ENCODE peak calls at places on chromosomes 13 and 19, in seven cellular contexts. K is AG10803, W is GM06990, Z is upper lobe of left lung, G is bronchial epithelial cell, E is A549, M is neural crest cell. B is an unnamed sample.

GRCh38 chr13:41052441-41052840 is 8.9 kb upstream of the WBP4 start:
- DNase-seq in M (no peak), E (no peak), Z (no peak), W (no peak), K (no peak), G (no peak), B (no peak)

GRCh38 chr19:56917998-56918397 is 77.5 kb upstream of the PEG3 start:
- DNase-seq in G (no peak), K (no peak), M (no peak), E (no peak), W (no peak), Z (no peak), B (no peak)

GRCh38 chr13:94778585-94778984 is 66.2 kb upstream of the SOX21 start:
- DNase-seq in W (no peak), G (no peak), Z (no peak), K (no peak), E (no peak), M (no peak), B (no peak)

GRCh38 chr13:49530452-49530851 is 34.7 kb downstream of the PHF11 start:
- DNase-seq in W (peak), E (no peak), G (no peak), Z (peak), M (no peak), K (no peak), B (no peak)

GRCh38 chr13:27673911-27674310 is 52.2 kb downstream of the POLR1D start:
- DNase-seq in E (no peak), K (no peak), W (no peak), M (no peak), G (no peak), Z (no peak), B (no peak)

GRCh38 chr19:5793188-5793587 is 2.2 kb upstream of the DUS3L start:
- DNase-seq in G (no peak), Z (no peak), W (no peak), E (no peak), K (no peak), M (no peak), B (no peak)

GRCh38 chr19:41373993-41374392 is 2.3 kb upstream of the TMEM91 start:
- DNase-seq in E (no peak), G (peak), M (no peak), Z (peak), W (no peak), K (peak), B (peak)

GRCh38 chr13:50125306-50125555 is 110.0 kb downstream of the KCNRG start:
- DNase-seq in K (no peak), Z (no peak), M (no peak), G (no peak), W (peak), E (peak), B (peak)

GRCh38 chr19:29855771-29856510 is 44.1 kb downstream of the CCNE1 start:
- DNase-seq in E (no peak), K (no peak), W (no peak), Z (no peak), G (no peak), M (no peak), B (no peak)

GRCh38 chr19:452829-453228 is 8.0 kb downstream of the SHC2 start:
- DNase-seq in K (no peak), M (no peak), E (no peak), Z (no peak), G (no peak), W (no peak), B (no peak)

GRCh38 chr19:44050740-44051653 is 839 bp upstream of the ZNF223 start:
- DNase-seq in W (no peak), E (no peak), G (peak), K (peak), Z (peak), M (no peak), B (no peak)

GRCh38 chr13:94417294-94417693 is 62.2 kb downstream of the DCT start:
- DNase-seq in G (no peak), W (no peak), K (no peak), E (no peak), Z (no peak), M (no peak), B (no peak)

GRCh38 chr13:78131811-78132210 is 213.2 kb upstream of the EDNRB start:
- DNase-seq in K (peak), E (no peak), W (no peak), M (no peak), G (peak), Z (no peak), B (no peak)

GRCh38 chr19:17598953-17599352 is 43.5 kb downstream of the COLGALT1 start:
- DNase-seq in K (no peak), E (no peak), G (no peak), M (no peak), W (no peak), Z (no peak), B (no peak)

GRCh38 chr13:33512880-33513554 is 227.5 kb upstream of the STARD13 start:
- DNase-seq in G (peak), M (no peak), Z (no peak), W (no peak), K (peak), E (no peak), B (no peak)

GRCh38 chr13:26584713-26585112 is 27.2 kb downstream of the WASF3 start:
- DNase-seq in K (peak), Z (no peak), G (no peak), W (no peak), E (no peak), M (no peak), B (no peak)

GRCh38 chr13:92355213-92355612 is 871.4 kb upstream of the GPC6 start:
- DNase-seq in W (no peak), E (no peak), Z (no peak), K (no peak), G (no peak), M (no peak), B (no peak)

GRCh38 chr13:31851201-31851600 is 111.9 kb downstream of the RXFP2 start:
- DNase-seq in K (no peak), W (no peak), G (no peak), M (no peak), E (no peak), Z (no peak), B (no peak)

GRCh38 chr13:109665211-109665610 is 121.2 kb downstream of the IRS2 start:
- DNase-seq in Z (no peak), K (no peak), M (no peak), W (no peak), G (no peak), E (no peak), B (no peak)

GRCh38 chr19:3670258-3670795 is 29.9 kb downstream of the PIP5K1C start:
- DNase-seq in E (no peak), Z (peak), G (no peak), M (no peak), K (peak), W (no peak), B (no peak)

GRCh38 chr19:53088091-53088490 is 15.1 kb downstream of the ZNF160 start:
- DNase-seq in Z (no peak), E (no peak), M (no peak), W (no peak), G (no peak), K (no peak), B (no peak)

GRCh38 chr19:43574424-43575155 is 737 bp downstream of the XRCC1 start:
- DNase-seq in Z (no peak), K (no peak), M (no peak), G (no peak), E (no peak), W (no peak), B (no peak)

GRCh38 chr13:69857188-69857821 is 250.3 kb upstream of the ATXN8OS start:
- DNase-seq in G (peak), E (peak), M (no peak), Z (no peak), W (peak), K (peak), B (no peak)

GRCh38 chr19:17311455-17312248 is 2.3 kb downstream of the DDA1 start:
- DNase-seq in Z (no peak), M (no peak), G (peak), K (peak), W (no peak), E (peak), B (peak)

GRCh38 chr19:45306522-45307027 is 16.1 kb downstream of the CKM start:
- DNase-seq in Z (no peak), M (no peak), G (no peak), W (no peak), E (no peak), K (no peak), B (no peak)

GRCh38 chr19:33946535-33947323 is 150.1 kb downstream of the KCTD15 start:
- DNase-seq in E (no peak), G (no peak), M (no peak), K (no peak), Z (no peak), W (no peak), B (no peak)

GRCh38 chr13:47816835-47817234 is 184.2 kb downstream of the SUCLA2 start:
- DNase-seq in M (no peak), Z (no peak), E (no peak), K (no peak), W (no peak), G (no peak), B (no peak)

GRCh38 chr19:35265126-35265995 is 3.4 kb upstream of the USF2 start:
- DNase-seq in M (no peak), W (no peak), Z (peak), G (peak), K (peak), E (no peak), B (no peak)

GRCh38 chr13:51601601-51602348 is 17.5 kb downstream of the WDFY2 start:
- DNase-seq in K (no peak), W (no peak), G (no peak), Z (no peak), E (no peak), M (no peak), B (no peak)

GRCh38 chr19:43662487-43662886 is 7.5 kb downstream of the PLAUR start:
- DNase-seq in W (no peak), M (no peak), K (peak), G (no peak), Z (no peak), E (no peak), B (no peak)

GRCh38 chr19:10766681-10767201 is 48.9 kb downstream of the DNM2 start:
- DNase-seq in K (peak), Z (no peak), G (no peak), E (no peak), W (no peak), M (no peak), B (no peak)

GRCh38 chr19:10768369-10768768 is 50.5 kb downstream of the DNM2 start:
- DNase-seq in E (no peak), W (no peak), M (no peak), G (no peak), K (no peak), Z (no peak), B (no peak)

GRCh38 chr19:10768936-10769335 is 51.1 kb downstream of the DNM2 start:
- DNase-seq in G (no peak), W (no peak), M (no peak), K (no peak), E (no peak), Z (no peak), B (no peak)

GRCh38 chr19:10767726-10768125 is 49.8 kb downstream of the DNM2 start:
- DNase-seq in W (no peak), M (no peak), K (no peak), G (no peak), E (no peak), Z (no peak), B (no peak)

DNA sequence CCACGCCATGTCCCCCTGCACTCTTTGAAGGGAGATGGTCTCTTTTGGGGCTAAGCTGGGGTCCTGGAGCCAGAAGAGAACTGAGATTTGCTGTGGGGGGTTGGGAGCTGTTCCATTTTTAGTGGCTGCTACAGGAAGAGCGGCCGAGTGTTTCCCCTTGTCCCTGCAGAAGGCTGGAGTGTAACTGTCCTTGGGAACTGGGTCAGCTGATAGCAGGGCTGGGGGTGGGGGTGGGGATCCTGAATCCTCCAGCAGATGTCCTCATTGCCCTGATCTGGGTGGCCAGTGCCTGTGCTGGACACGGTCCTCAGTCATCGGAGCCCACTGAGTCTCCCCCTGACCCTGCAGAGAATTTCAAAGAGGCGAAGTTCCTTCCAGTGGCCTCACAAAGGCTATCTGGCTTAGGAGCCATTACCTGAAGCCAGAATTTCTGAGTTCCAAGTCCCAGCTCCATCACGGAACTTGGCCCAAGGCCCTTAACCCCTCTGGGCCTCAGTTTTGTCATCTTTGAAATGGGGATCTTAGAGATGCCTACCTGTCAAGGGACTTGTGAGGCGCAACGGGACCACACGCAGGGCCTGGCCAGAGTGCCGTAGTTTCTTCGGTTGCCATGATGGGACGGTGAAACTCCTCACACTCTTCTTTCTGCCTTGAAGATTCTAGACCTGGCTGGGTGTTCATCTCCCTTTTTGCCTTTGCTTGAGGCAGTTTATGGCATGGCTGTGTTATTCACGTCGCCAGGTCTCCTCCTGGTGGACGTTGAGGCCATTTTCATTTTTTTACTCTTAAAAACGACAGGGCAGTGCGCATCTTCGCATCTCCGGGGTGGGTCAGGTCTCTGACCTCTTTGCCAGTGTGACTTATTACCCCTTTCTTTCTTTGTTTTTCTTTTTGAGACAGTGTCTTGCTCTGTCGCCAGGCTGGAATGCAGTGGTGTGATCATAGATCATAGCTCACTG is 51.9 kb downstream of the DNM2 start:
- DNase-seq in W (no peak), K (peak), M (no peak), Z (peak), G (peak), E (no peak), B (no peak)
- TF ChIP-seq CTCF in W (no peak), K (peak), M (peak), Z (peak), G (no peak), E (peak), B (peak)

DNA sequence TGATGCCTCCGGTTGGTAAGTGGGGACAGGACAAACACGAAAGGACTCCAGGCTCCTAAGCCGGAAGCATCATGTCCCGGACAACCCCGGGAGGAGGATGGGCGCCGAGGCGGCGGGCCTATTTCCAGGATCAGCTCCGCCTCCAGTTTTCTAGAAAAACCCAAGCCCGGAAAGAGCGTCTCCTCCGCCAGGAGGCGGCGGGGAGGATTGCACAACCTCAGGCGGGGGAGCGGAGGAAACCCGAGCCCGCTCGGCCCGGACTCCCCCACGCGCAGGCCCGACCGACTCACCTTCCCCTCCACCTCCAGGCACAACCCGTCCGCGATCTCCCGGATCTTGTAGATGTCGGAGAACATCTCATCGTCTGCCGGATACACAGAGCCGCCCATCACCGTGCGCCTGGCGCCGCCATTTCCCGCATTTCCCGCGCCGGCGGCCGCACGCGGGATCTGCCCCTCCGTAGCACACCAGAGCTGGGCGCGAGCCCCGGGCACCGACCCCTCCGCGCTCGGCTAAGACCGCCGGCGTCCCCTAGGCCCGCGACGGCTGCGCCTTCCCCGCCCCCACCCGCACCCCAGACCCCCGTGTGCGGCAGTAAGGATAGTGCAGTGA is 455 bp downstream of the TPT1 start:
- DNase-seq in G (peak), W (peak), M (peak), E (peak), K (peak), Z (peak), B (no peak)
- TF ChIP-seq CTCF in G (peak), W (peak), M (peak), E (no peak), K (peak), Z (peak), B (peak)

DNA sequence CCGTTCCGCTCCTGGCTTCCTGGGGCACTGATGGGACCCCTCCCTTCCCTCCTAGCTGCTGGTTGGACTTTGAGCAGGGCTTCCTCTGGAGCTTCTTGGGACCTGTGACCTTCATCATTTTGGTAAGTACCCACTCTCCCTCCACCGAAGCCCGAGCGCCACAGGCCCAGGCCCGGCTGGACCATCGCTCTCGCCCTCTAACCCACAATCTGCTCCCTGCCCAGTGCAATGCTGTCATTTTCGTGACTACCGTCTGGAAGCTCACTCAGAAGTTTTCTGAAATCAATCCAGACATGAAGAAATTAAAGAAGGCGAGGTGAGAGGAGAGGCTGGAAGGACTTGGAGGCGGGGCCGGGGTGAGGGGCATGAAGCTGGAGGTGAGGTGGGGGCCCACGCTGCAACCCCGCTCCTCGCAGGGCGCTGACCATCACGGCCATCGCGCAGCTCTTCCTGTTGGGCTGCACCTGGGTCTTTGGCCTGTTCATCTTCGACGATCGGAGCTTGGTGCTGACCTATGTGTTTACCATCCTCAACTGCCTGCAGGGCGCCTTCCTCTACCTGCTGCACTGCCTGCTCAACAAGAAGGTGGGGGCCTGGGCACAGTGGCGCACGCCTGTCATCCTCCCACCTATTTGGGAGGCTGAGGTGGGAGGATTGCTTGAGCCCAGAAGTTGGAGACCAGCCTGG is 12.4 kb downstream of the DDX39A start:
- DNase-seq in K (no peak), E (no peak), G (no peak), Z (no peak), W (no peak), M (no peak), B (no peak)
- TF ChIP-seq CTCF in K (no peak), E (no peak), G (no peak), Z (no peak), W (no peak), M (no peak), B (no peak)

GRCh38 chr19:38929929-38930775 is at the start of gene SARS2:
- DNase-seq in W (no peak), Z (peak), E (peak), M (peak), G (peak), K (peak), B (peak)
- TF ChIP-seq CTCF in W (peak), Z (peak), E (peak), M (peak), G (peak), K (peak), B (peak)

DNA sequence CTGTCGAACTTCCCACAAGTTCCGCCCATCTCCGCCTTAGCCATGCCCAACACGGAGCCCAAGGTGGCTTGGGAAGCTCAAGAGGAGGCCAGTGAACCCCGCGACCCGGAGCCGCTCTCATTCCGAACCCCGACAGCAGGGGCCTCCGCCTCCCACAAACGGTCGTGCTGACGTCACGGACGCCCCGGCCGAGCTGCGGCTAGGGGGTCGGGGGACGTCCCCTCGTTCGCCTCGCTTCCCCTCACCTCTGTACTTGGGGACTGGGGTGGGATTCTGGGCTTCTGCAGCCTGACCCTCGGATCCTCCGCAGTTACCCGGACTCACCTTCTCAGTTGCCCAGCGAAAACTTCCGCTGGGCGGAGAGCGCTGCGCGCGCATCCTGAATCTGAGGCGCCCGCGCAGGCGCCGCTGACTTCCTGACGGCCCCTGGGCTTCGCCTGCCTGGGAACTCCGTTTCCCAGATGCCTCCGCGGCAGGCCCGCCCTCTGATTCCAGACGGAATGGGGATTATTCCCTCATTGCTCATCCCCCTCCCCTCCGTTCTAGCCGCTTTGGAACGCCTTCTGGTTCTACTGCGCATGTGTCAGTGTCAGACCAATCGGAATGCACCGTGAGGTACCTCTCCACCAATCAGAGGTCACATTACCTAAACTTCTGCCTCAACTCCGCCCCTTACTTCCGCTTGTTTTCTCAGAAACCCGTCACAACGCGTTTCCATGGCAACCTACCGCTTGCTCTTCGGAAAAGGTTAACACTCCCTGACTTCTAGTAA is at the start of gene VRK3:
- DNase-seq in Z (peak), K (peak), G (peak), E (peak), M (peak), W (peak), B (peak)
- TF ChIP-seq CTCF in Z (peak), K (peak), G (peak), E (no peak), M (no peak), W (peak), B (no peak)

GRCh38 chr13:57633141-57633949 is 1.8 kb downstream of the PCDH17 start:
- DNase-seq in Z (peak), G (no peak), E (no peak), M (peak), K (no peak), W (no peak), B (no peak)
- TF ChIP-seq CTCF in Z (peak), G (peak), E (no peak), M (peak), K (no peak), W (no peak), B (peak)

GRCh38 chr19:18675779-18676178 is 7.7 kb upstream of the CRTC1 start:
- DNase-seq in K (no peak), G (no peak), W (no peak), M (no peak), E (no peak), Z (no peak), B (no peak)
- TF ChIP-seq CTCF in K (peak), G (peak), W (peak), M (peak), E (peak), Z (no peak), B (peak)

GRCh38 chr13:35926859-35927530 is 204.2 kb downstream of the DCLK1 start:
- DNase-seq in Z (no peak), K (peak), W (no peak), M (no peak), E (no peak), G (peak), B (no peak)

GRCh38 chr13:35920816-35921215 is 210.4 kb downstream of the DCLK1 start:
- DNase-seq in Z (no peak), M (no peak), E (no peak), K (no peak), G (no peak), W (no peak), B (no peak)

GRCh38 chr13:35925669-35926068 is 205.5 kb downstream of the DCLK1 start:
- DNase-seq in G (no peak), Z (no peak), E (no peak), K (no peak), W (no peak), M (no peak), B (no peak)

GRCh38 chr13:35927554-35927953 is 203.6 kb downstream of the DCLK1 start:
- DNase-seq in K (peak), Z (no peak), G (peak), M (no peak), W (no peak), E (peak), B (no peak)

GRCh38 chr13:35923347-35923746 is 207.8 kb downstream of the DCLK1 start:
- DNase-seq in M (no peak), G (peak), W (no peak), K (peak), E (peak), Z (no peak), B (no peak)
- TF ChIP-seq CTCF in M (no peak), G (no peak), W (no peak), K (no peak), E (no peak), Z (no peak), B (no peak)

B was measured in D721Med.